ENCODE peak calls at places on chromosomes 6 and 20, in seven cellular contexts. One of them, this sample, is unnamed.
A peak's percentile ranks its signal among the peaks of the same experiment; 100 is the strongest.

GRCh38 chr20:64131406-64131805 is 24.0 kb upstream of the NPBWR2 start:
- DNase-seq in heart left ventricle: peak; percentile 13
- DNase-seq in spleen: peak; percentile 33
- DNase-seq in transverse colon: no peak
- DNase-seq in AG10803: peak; percentile 34
- DNase-seq in left kidney: no peak
- DNase-seq in cerebellum: peak; percentile 75
- DNase-seq in this sample: no peak

GRCh38 chr6:166750125-166750793 is 123.2 kb upstream of the RPS6KA2 start:
- DNase-seq in cerebellum: no peak
- DNase-seq in left kidney: no peak
- DNase-seq in spleen: no peak
- DNase-seq in AG10803: no peak
- DNase-seq in transverse colon: no peak
- DNase-seq in heart left ventricle: no peak
- DNase-seq in this sample: no peak

GRCh38 chr6:131062245-131063027 is 609 bp downstream of the EPB41L2 start:
- DNase-seq in spleen: no peak
- DNase-seq in heart left ventricle: peak; percentile 69
- DNase-seq in cerebellum: no peak
- DNase-seq in left kidney: peak; percentile 66
- DNase-seq in AG10803: no peak
- DNase-seq in transverse colon: peak; percentile 34
- DNase-seq in this sample: no peak

GRCh38 chr6:37052027-37052628 is 46.7 kb downstream of the FGD2 start:
- DNase-seq in left kidney: no peak
- DNase-seq in spleen: peak; percentile 78
- DNase-seq in cerebellum: no peak
- DNase-seq in transverse colon: no peak
- DNase-seq in AG10803: no peak
- DNase-seq in heart left ventricle: no peak
- DNase-seq in this sample: no peak

GRCh38 chr6:51098801-51099200 is 280.1 kb downstream of the TFAP2B start:
- DNase-seq in left kidney: no peak
- DNase-seq in heart left ventricle: no peak
- DNase-seq in transverse colon: no peak
- DNase-seq in cerebellum: no peak
- DNase-seq in AG10803: peak; percentile 12
- DNase-seq in spleen: no peak
- DNase-seq in this sample: no peak

GRCh38 chr6:37695273-37695672 is 2.4 kb downstream of the MDGA1 start:
- DNase-seq in left kidney: no peak
- DNase-seq in transverse colon: no peak
- DNase-seq in cerebellum: no peak
- DNase-seq in spleen: no peak
- DNase-seq in AG10803: no peak
- DNase-seq in heart left ventricle: no peak
- DNase-seq in this sample: no peak

GRCh38 chr6:36289281-36290018 is 19.6 kb downstream of the PNPLA1 start:
- DNase-seq in left kidney: peak; percentile 52
- DNase-seq in cerebellum: no peak
- DNase-seq in transverse colon: no peak
- DNase-seq in heart left ventricle: no peak
- DNase-seq in AG10803: no peak
- DNase-seq in spleen: no peak
- DNase-seq in this sample: no peak

GRCh38 chr20:42350521-42350920 is 732.3 kb upstream of the CHD6 start:
- DNase-seq in AG10803: no peak
- DNase-seq in heart left ventricle: no peak
- DNase-seq in left kidney: no peak
- DNase-seq in transverse colon: no peak
- DNase-seq in spleen: no peak
- DNase-seq in cerebellum: no peak
- DNase-seq in this sample: no peak

GRCh38 chr6:138622967-138623366 is 123.7 kb upstream of the NHSL1 start:
- DNase-seq in heart left ventricle: no peak
- DNase-seq in AG10803: no peak
- DNase-seq in spleen: no peak
- DNase-seq in transverse colon: no peak
- DNase-seq in cerebellum: no peak
- DNase-seq in left kidney: no peak
- DNase-seq in this sample: no peak

GRCh38 chr6:45619994-45620471 is 242.3 kb upstream of the SUPT3H start:
- DNase-seq in cerebellum: no peak
- DNase-seq in left kidney: no peak
- DNase-seq in spleen: no peak
- DNase-seq in heart left ventricle: no peak
- DNase-seq in AG10803: peak; percentile 63
- DNase-seq in transverse colon: no peak
- DNase-seq in this sample: no peak

GRCh38 chr6:132590362-132590761 is 821 bp upstream of the TAAR5 start:
- DNase-seq in left kidney: no peak
- DNase-seq in transverse colon: no peak
- DNase-seq in cerebellum: no peak
- DNase-seq in AG10803: no peak
- DNase-seq in heart left ventricle: no peak
- DNase-seq in spleen: no peak
- DNase-seq in this sample: no peak

GRCh38 chr6:13715444-13715883 is 3.8 kb upstream of the RANBP9 start:
- DNase-seq in heart left ventricle: no peak
- DNase-seq in cerebellum: no peak
- DNase-seq in spleen: no peak
- DNase-seq in AG10803: peak; percentile 52
- DNase-seq in transverse colon: no peak
- DNase-seq in left kidney: no peak
- DNase-seq in this sample: no peak